ENCODE peak calls at places on chromosomes 7 and 10, in eight cellular contexts. R is Kasumi-1; J is stimulated activated CD8-positive, alpha-beta memory T cell treated with anti-CD3 and anti-CD28 coated beads, Interleukin-12 subunit alpha, Interleukin-12 subunit beta, amount 100 ng/mL, for 1 hour; B is skeletal muscle cell; G is SK-MEL-5; Y is NCI-H1417; N is EL; S is activated T-cell treated with anti-CD3 and anti-CD28 coated beads for 1 hour. X is an unnamed sample.

GRCh38 chr7:6637544-6638229 is 569 bp downstream of the ZNF316 start:
- DNase-seq in Y (peak; percentile 59), G (peak; percentile 54), B (no peak), J (peak; percentile 26), S (peak; percentile 47), N (peak; percentile 38), R (no peak), X (peak; percentile 42)

GRCh38 chr7:388961-389701 is 99.2 kb downstream of the FOXL3 start:
- DNase-seq in S (no peak), G (no peak), R (no peak), J (no peak), Y (no peak), B (no peak), N (no peak), X (peak; percentile 2)

GRCh38 chr10:69494626-69495558 is 43.6 kb downstream of the TSPAN15 start:
- DNase-seq in J (no peak), B (no peak), S (no peak), R (no peak), N (no peak), G (peak; percentile 85), Y (no peak), X (no peak)

GRCh38 chr7:113159746-113160339 is 41.5 kb upstream of the SMIM30 start:
- DNase-seq in S (no peak), G (peak; percentile 78), J (no peak), R (peak; percentile 59), Y (peak; percentile 67), N (peak; percentile 46), B (no peak), X (no peak)

GRCh38 chr10:73923935-73924598 is 13.1 kb downstream of the PLAU start:
- DNase-seq in Y (no peak), N (no peak), B (no peak), S (no peak), R (no peak), G (no peak), J (no peak), X (no peak)

GRCh38 chr10:63752318-63752717 is 231.1 kb downstream of the REEP3 start:
- DNase-seq in J (no peak), G (no peak), S (no peak), B (no peak), R (no peak), N (no peak), Y (no peak), X (no peak)

GRCh38 chr7:98921608-98922372 is 43.5 kb downstream of the TRRAP start:
- DNase-seq in Y (no peak), R (no peak), N (no peak), J (no peak), B (no peak), S (no peak), G (peak; percentile 16), X (no peak)

GRCh38 chr10:88129013-88129412 is 265.6 kb downstream of the PTEN start:
- DNase-seq in J (no peak), Y (no peak), R (no peak), B (no peak), G (peak; percentile 9), N (no peak), S (no peak), X (no peak)